ENCODE peak calls at places on chromosome 20, in ten cellular contexts. M, E, S, H, O, Y, B, V, K and R are unnamed samples.

GRCh38 chr20:63444548-63444947 is 27.9 kb downstream of the KCNQ2 start:
- DNase-seq in M (no peak), E (no peak), S (no peak), H (no peak), O (no peak), Y (no peak), B (no peak), V (no peak), K (no peak), R (no peak)

GRCh38 chr20:50636601-50637539 is 54.5 kb downstream of the RIPOR3 start:
- DNase-seq in M (no peak), E (no peak), S (no peak), H (no peak), O (no peak), Y (no peak), B (no peak), V (no peak), K (no peak), R (no peak)

GRCh38 chr20:43438578-43439316 is 18.9 kb upstream of the SRSF6 start:
- DNase-seq in M (no peak), E (no peak), S (no peak), H (no peak), O (no peak), Y (no peak), B (no peak), V (no peak), K (no peak), R (no peak)

GRCh38 chr20:710762-711120 is 35.1 kb upstream of the SCRT2 start:
- DNase-seq in M (no peak), E (no peak), S (no peak), H (no peak), O (no peak), Y (no peak), B (no peak), V (no peak), K (no peak), R (no peak)

GRCh38 chr20:23200914-23201313 is 114.8 kb upstream of the CD93 start:
- DNase-seq in M (peak), E (peak), S (peak), H (no peak), O (no peak), Y (peak), B (peak), V (no peak), K (no peak), R (no peak)

GRCh38 chr20:47821481-47822100 is 36.3 kb upstream of the SULF2 start:
- DNase-seq in M (no peak), E (no peak), S (no peak), H (no peak), O (no peak), Y (no peak), B (no peak), V (no peak), K (no peak), R (peak)

GRCh38 chr20:37880726-37881591 is 22.0 kb upstream of the VSTM2L start:
- DNase-seq in M (peak), E (no peak), S (peak), H (peak), O (no peak), Y (peak), B (no peak), V (no peak), K (peak), R (no peak)

GRCh38 chr20:57469418-57470211 is 55.3 kb downstream of the CTCFL start:
- DNase-seq in M (peak), E (no peak), S (no peak), H (no peak), O (no peak), Y (no peak), B (peak), V (no peak), K (no peak), R (no peak)

GRCh38 chr20:12358006-12358654 is 440.4 kb downstream of the BTBD3 start:
- DNase-seq in M (no peak), E (peak), S (no peak), H (no peak), O (no peak), Y (peak), B (peak), V (no peak), K (no peak), R (peak)

GRCh38 chr20:38073307-38074010 is 39.9 kb downstream of the RPRD1B start:
- DNase-seq in M (no peak), E (peak), S (peak), H (peak), O (peak), Y (peak), B (peak), V (no peak), K (peak), R (no peak)

GRCh38 chr20:667351-668034 is 8.1 kb downstream of the SCRT2 start:
- DNase-seq in M (peak), E (peak), S (peak), H (peak), O (no peak), Y (peak), B (peak), V (peak), K (no peak), R (no peak)

GRCh38 chr20:44025756-44026155 is 111.1 kb downstream of the TOX2 start:
- DNase-seq in M (no peak), E (no peak), S (no peak), H (no peak), O (no peak), Y (no peak), B (no peak), V (no peak), K (no peak), R (no peak)

DNA sequence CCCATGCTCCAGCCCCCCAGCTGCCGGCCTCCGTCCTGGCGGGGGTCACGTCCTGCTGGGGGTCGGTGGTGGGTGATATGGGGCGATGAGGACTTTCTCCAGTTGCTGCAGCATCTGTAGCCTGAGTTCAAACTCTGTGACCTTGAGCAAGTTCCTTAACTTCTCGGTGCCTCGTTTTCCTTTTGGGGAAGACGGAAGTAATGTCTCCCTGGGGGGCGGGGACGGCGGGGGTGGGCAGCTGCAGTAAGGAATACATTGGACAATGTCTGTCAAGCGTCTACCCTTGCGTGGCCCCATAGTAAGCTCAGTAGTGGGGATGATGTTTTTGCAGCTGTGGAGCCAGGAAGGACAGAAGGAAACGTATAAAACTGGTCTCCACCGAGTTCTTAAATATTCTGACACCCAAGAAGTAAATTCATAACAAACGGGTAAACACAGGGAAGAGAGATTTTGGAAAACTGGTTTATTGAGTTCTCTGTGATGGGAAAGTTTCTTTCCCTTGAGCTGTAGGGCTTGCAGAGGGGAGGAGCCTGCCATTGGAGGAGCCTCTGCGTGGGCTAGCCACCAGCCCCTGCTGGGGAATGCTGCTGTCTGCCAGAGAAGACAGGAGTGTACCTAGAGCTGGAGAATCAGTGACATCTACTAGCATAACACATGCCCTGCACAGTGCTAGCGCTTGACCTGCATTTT is 1.0 kb upstream of the ACSS1 start:
- DNase-seq in M (peak), E (no peak), S (peak), H (no peak), O (no peak), Y (peak), B (peak), V (no peak), K (no peak), R (no peak)
- H3K27ac ChIP-seq in M (peak), E (no peak), S (peak), H (peak), O (peak), Y (peak), B (no peak), V (peak), K (peak), R (no peak)

GRCh38 chr20:49351775-49352174 is 73.9 kb upstream of the ZNFX1 start:
- DNase-seq in M (no peak), E (no peak), S (no peak), H (no peak), O (no peak), Y (no peak), B (no peak), V (no peak), K (no peak), R (no peak)

GRCh38 chr20:49356676-49357075 is 78.8 kb upstream of the ZNFX1 start:
- DNase-seq in M (no peak), E (no peak), S (peak), H (no peak), O (no peak), Y (no peak), B (no peak), V (no peak), K (no peak), R (no peak)

GRCh38 chr20:49354673-49355072 is 76.8 kb upstream of the ZNFX1 start:
- DNase-seq in M (no peak), E (no peak), S (no peak), H (no peak), O (no peak), Y (no peak), B (no peak), V (no peak), K (no peak), R (no peak)

GRCh38 chr20:49352821-49353220 is 75.0 kb upstream of the ZNFX1 start:
- DNase-seq in M (no peak), E (no peak), S (no peak), H (no peak), O (no peak), Y (no peak), B (no peak), V (no peak), K (no peak), R (no peak)

GRCh38 chr20:49353348-49353747 is 75.5 kb upstream of the ZNFX1 start:
- DNase-seq in M (no peak), E (no peak), S (no peak), H (no peak), O (no peak), Y (no peak), B (no peak), V (no peak), K (no peak), R (no peak)
- H3K27ac ChIP-seq in M (no peak), E (no peak), S (no peak), H (no peak), O (no peak), Y (no peak), B (no peak), V (no peak), K (no peak), R (no peak)

DNA sequence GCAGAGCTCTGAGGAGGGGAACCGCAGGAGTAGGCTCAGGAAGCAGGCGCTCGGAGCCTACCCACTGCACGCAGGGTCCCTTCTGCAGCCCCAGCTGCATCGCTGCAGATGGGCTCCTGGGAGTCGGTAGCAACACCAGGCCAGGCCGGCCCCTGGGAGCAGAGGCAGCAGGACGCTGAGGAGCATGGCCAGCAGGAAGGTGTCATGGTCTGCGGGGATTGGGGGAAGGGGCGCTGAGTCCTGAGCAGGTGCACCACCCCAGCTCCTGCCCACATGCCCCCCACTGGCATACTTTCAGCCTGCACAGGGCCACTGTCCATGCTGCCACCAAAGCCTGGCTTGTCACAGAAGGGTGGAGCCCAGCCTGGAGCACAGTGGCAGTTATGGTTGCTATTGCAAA is 7.7 kb upstream of the GFRA4 start:
- DNase-seq in M (peak), E (no peak), S (no peak), H (no peak), O (no peak), Y (no peak), B (no peak), V (no peak), K (no peak), R (no peak)
- H3K27ac ChIP-seq in M (no peak), E (no peak), S (no peak), H (no peak), O (no peak), Y (no peak), B (no peak), V (no peak), K (no peak), R (no peak)

GRCh38 chr20:20215976-20216727 is 151.8 kb upstream of the INSM1 start:
- DNase-seq in M (no peak), E (no peak), S (no peak), H (no peak), O (no peak), Y (no peak), B (no peak), V (no peak), K (no peak), R (no peak)

GRCh38 chr20:20220137-20220536 is 147.8 kb upstream of the INSM1 start:
- DNase-seq in M (no peak), E (no peak), S (no peak), H (no peak), O (no peak), Y (no peak), B (no peak), V (no peak), K (no peak), R (no peak)

GRCh38 chr20:20216941-20217340 is 151.0 kb upstream of the INSM1 start:
- DNase-seq in M (no peak), E (no peak), S (no peak), H (no peak), O (no peak), Y (no peak), B (no peak), V (no peak), K (no peak), R (no peak)

GRCh38 chr20:20219016-20219415 is 148.9 kb upstream of the INSM1 start:
- DNase-seq in M (no peak), E (no peak), S (no peak), H (no peak), O (no peak), Y (no peak), B (no peak), V (no peak), K (no peak), R (no peak)

GRCh38 chr20:20217626-20218025 is 150.3 kb upstream of the INSM1 start:
- DNase-seq in M (no peak), E (no peak), S (no peak), H (no peak), O (no peak), Y (no peak), B (peak), V (no peak), K (no peak), R (no peak)
- H3K27ac ChIP-seq in M (no peak), E (no peak), S (no peak), H (no peak), O (no peak), Y (no peak), B (peak), V (no peak), K (no peak), R (no peak)